ENCODE peak calls at places on chromosomes 6 and 20, in seven cellular contexts. L, Y, R, Q, A, H and M are unnamed samples.

GRCh38 chr20:23161968-23162696 is 76.0 kb upstream of the CD93 start:
- DNase-seq in H (peak; percentile 93), A (peak; percentile 64), Q (no peak), L (peak; percentile 92), R (peak; percentile 76), Y (peak; percentile 28), M (peak; percentile 88)

GRCh38 chr20:3889489-3890409 is 562 bp downstream of the PANK2 start:
- DNase-seq in A (peak; percentile 35), R (peak; percentile 23), Q (no peak), Y (peak; percentile 50), H (no peak), L (no peak), M (peak; percentile 89)

GRCh38 chr20:57555457-57556184 is 5.3 kb upstream of the PCK1 start:
- DNase-seq in H (no peak), R (no peak), Y (no peak), L (no peak), Q (no peak), A (no peak), M (no peak)

GRCh38 chr6:33279971-33280511 is 3.1 kb downstream of the B3GALT4 start:
- DNase-seq in A (no peak), Y (no peak), H (no peak), Q (peak; percentile 64), R (no peak), L (no peak), M (no peak)

GRCh38 chr6:5090603-5091002 is 5.5 kb downstream of the PPP1R3G start:
- DNase-seq in R (no peak), A (no peak), Q (no peak), H (no peak), Y (no peak), L (no peak), M (no peak)

GRCh38 chr6:144013486-144013909 is 5.4 kb upstream of the PLAGL1 start:
- DNase-seq in A (peak; percentile 64), L (peak; percentile 20), Q (peak; percentile 71), Y (peak; percentile 54), R (no peak), H (no peak), M (peak; percentile 93)

GRCh38 chr20:40925829-40926228 is 102.8 kb upstream of the TOP1 start:
- DNase-seq in R (no peak), A (no peak), Q (no peak), Y (no peak), H (no peak), L (no peak), M (no peak)

GRCh38 chr20:16498526-16499140 is 74.6 kb downstream of the KIF16B start:
- DNase-seq in R (no peak), A (no peak), L (no peak), Y (no peak), Q (peak; percentile 24), H (no peak), M (no peak)

GRCh38 chr6:123925360-123925759 is 121.7 kb downstream of the NKAIN2 start:
- DNase-seq in A (no peak), Q (peak; percentile 16), R (no peak), L (no peak), H (no peak), Y (no peak), M (no peak)

GRCh38 chr6:150936021-150936555 is 70.6 kb downstream of the MTHFD1L start:
- DNase-seq in A (no peak), L (no peak), Y (no peak), H (peak; percentile 45), R (no peak), Q (no peak), M (no peak)

GRCh38 chr6:118872318-118872717 is 21.6 kb upstream of the ASF1A start:
- DNase-seq in R (no peak), Q (no peak), L (no peak), Y (no peak), A (no peak), H (no peak), M (no peak)

GRCh38 chr6:103707596-103708325 is 1152.0 kb downstream of the HACE1 start:
- DNase-seq in Q (no peak), R (no peak), H (no peak), A (no peak), Y (no peak), L (no peak), M (no peak)

GRCh38 chr6:145278163-145278807 is 457.0 kb downstream of the EPM2A start:
- DNase-seq in A (no peak), Y (no peak), R (no peak), H (no peak), Q (peak; percentile 68), L (no peak), M (no peak)

GRCh38 chr6:159899994-159900745 is 9.4 kb downstream of the MAS1 start:
- DNase-seq in A (no peak), Q (peak; percentile 93), H (no peak), Y (no peak), L (no peak), R (no peak), M (peak; percentile 20)

GRCh38 chr20:64223526-64224067 is 32.0 kb upstream of the PCMTD2 start:
- DNase-seq in R (no peak), Y (no peak), H (no peak), A (peak; percentile 66), Q (peak; percentile 46), L (no peak), M (no peak)

GRCh38 chr20:32411955-32412706 is 54.0 kb downstream of the ASXL1 start:
- DNase-seq in Y (no peak), Q (no peak), L (no peak), A (no peak), H (no peak), R (no peak), M (no peak)

GRCh38 chr20:11438412-11438811 is 479.3 kb upstream of the BTBD3 start:
- DNase-seq in L (no peak), H (no peak), R (no peak), A (no peak), Q (no peak), Y (no peak), M (no peak)

GRCh38 chr20:37468886-37469285 is 52.2 kb upstream of the NNAT start:
- DNase-seq in R (no peak), L (no peak), Q (no peak), A (no peak), Y (no peak), H (no peak), M (no peak)

GRCh38 chr20:54711061-54711460 is 235.7 kb downstream of the DOK5 start:
- DNase-seq in H (no peak), Q (no peak), L (no peak), R (no peak), A (no peak), Y (no peak), M (no peak)

GRCh38 chr6:8481727-8482126 is 46.4 kb upstream of the SLC35B3 start:
- DNase-seq in Y (no peak), H (no peak), Q (no peak), R (no peak), A (no peak), L (no peak), M (no peak)
- TF ChIP-seq CTCF in Y (no peak), H (no peak), Q (peak; percentile 16), R (no peak), A (no peak), L (no peak), M (no peak)

DNA sequence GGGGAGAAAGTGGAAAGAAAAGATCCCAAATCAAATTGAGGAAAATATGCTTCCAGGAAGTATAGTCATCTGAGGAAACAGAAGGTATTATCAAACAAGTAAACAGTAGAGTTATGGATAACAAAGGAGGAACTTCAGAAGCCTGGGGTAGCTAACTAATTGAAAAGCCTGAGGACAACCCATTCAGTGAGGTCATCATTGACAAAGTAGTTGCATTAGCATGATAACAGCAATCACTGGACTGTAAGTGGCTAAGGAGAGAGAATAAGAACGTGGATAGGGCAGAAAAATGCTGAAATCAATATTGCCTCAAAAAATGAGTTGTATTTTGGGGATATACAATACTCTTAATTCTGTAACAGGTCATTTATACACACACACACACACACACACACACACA is 33.6 kb upstream of the CTAGE9 start:
- DNase-seq in Q (no peak), L (no peak), Y (no peak), H (no peak), R (no peak), A (no peak), M (no peak)
- H3K4me3 ChIP-seq in Q (no peak overlapping the region), L (no peak overlapping the region), Y (no peak overlapping the region), H (no peak overlapping the region), R (no peak overlapping the region), A (no peak overlapping the region), M (no peak overlapping the region)

GRCh38 chr6:131950767-131951575 is at the start of gene CCN2:
- DNase-seq in A (peak; percentile 75), Y (peak; percentile 38), R (peak; percentile 76), H (peak; percentile 96), Q (peak; percentile 100), L (peak; percentile 40), M (peak; percentile 96)
- TF ChIP-seq POLR2A in A (peak; percentile 69), Y (peak; percentile 75), R (peak; percentile 52), H (peak; percentile 95), Q (peak; percentile 99), L (peak; percentile 43), M (no peak)

GRCh38 chr20:59829415-59830106 is 103.9 kb downstream of the SYCP2 start:
- DNase-seq in R (no peak), H (peak; percentile 90), A (no peak), L (no peak), Q (no peak), Y (no peak), M (peak; percentile 13)
- TF ChIP-seq CTCF in R (no peak), H (no peak), A (no peak), L (no peak), Q (no peak), Y (no peak), M (no peak)

GRCh38 chr6:136037885-136038460 is 186.5 kb downstream of the PDE7B start:
- DNase-seq in H (no peak), Y (no peak), L (no peak), A (peak; percentile 43), R (no peak), Q (peak; percentile 72), M (no peak)
- H3K4me3 ChIP-seq in H (peak overlapping the region; percentile 47), Y (peak overlapping the region; percentile 38), L (peak overlapping the region; percentile 29), A (peak overlapping the region; percentile 36), R (no peak overlapping the region), Q (peak overlapping the region; percentile 88), M (no peak overlapping the region)

GRCh38 chr6:87472525-87473418 is at the start of gene SLC35A1:
- DNase-seq in Y (peak; percentile 81), Q (peak; percentile 73), R (peak; percentile 68), L (peak; percentile 70), H (peak; percentile 96), A (peak; percentile 82), M (peak; percentile 72)
- TF ChIP-seq POLR2A in Y (peak; percentile 72), Q (peak; percentile 46), R (peak; percentile 8), L (peak; percentile 60), H (no peak), A (peak; percentile 36), M (no peak)

GRCh38 chr20:25309395-25310267 is 61.7 kb downstream of the PYGB start:
- DNase-seq in Y (no peak), R (peak; percentile 46), Q (peak; percentile 80), A (peak; percentile 47), H (no peak), L (peak; percentile 6), M (no peak)
- TF ChIP-seq CTCF in Y (no peak), R (no peak), Q (no peak), A (no peak), H (no peak), L (no peak), M (no peak)